ENCODE peak calls at places on chromosomes 13 and 19, in six cellular contexts. I, S, T, P, J and K are unnamed samples.

GRCh38 chr13:35549481-35549880 is 73.0 kb upstream of the MAB21L1 start:
- DNase-seq in S (peak; percentile 22), T (no peak), J (no peak), I (peak; percentile 43), P (peak; percentile 0), K (no peak)

GRCh38 chr13:30052127-30052526 is 201.7 kb upstream of the UBL3 start:
- DNase-seq in P (no peak), J (no peak), S (no peak), T (no peak), I (no peak), K (no peak)

GRCh38 chr13:43159007-43159406 is 135.6 kb downstream of the DNAJC15 start:
- DNase-seq in P (no peak), I (peak; percentile 71), J (no peak), S (no peak), T (no peak), K (no peak)

GRCh38 chr19:52967772-52968171 is 5.1 kb upstream of the ZNF816 start:
- DNase-seq in I (no peak), S (no peak), J (no peak), P (no peak), T (no peak), K (no peak)

GRCh38 chr13:75514080-75515040 is 23.3 kb downstream of the COMMD6 start:
- DNase-seq in J (no peak), S (no peak), I (peak; percentile 56), P (no peak), T (no peak), K (no peak)

GRCh38 chr13:30466358-30466714 is 600 bp upstream of the HMGB1 start:
- DNase-seq in I (peak; percentile 60), J (no peak), S (no peak), P (no peak), T (no peak), K (no peak)

GRCh38 chr19:30512748-30513389 is 140.7 kb downstream of the ZNF536 start:
- DNase-seq in J (no peak), I (no peak), P (no peak), T (no peak), S (no peak), K (no peak)

GRCh38 chr13:50910483-50910805 is 853 bp downstream of the RNASEH2B start:
- DNase-seq in I (peak; percentile 42), T (no peak), J (peak; percentile 72), P (peak; percentile 25), S (peak; percentile 41), K (no peak)

GRCh38 chr19:46374526-46375475 is 27.9 kb downstream of the PPP5C start:
- DNase-seq in J (peak; percentile 52), T (no peak), S (peak; percentile 14), I (no peak), P (no peak), K (no peak)

GRCh38 chr13:50588736-50589135 is 254.8 kb downstream of the DLEU7 start:
- DNase-seq in I (no peak), P (no peak), S (no peak), T (no peak), J (no peak), K (no peak)

GRCh38 chr19:45442927-45443461 is 19.3 kb upstream of the ERCC1 start:
- DNase-seq in J (peak; percentile 80), T (peak; percentile 61), S (peak; percentile 63), I (peak; percentile 59), P (no peak), K (peak; percentile 84)

GRCh38 chr19:7603919-7604318 is 8.3 kb downstream of the CAMSAP3 start:
- DNase-seq in T (no peak), P (no peak), J (no peak), S (no peak), I (no peak), K (no peak)

GRCh38 chr13:37175996-37176395 is 70.5 kb upstream of the CSNK1A1L start:
- DNase-seq in J (no peak), I (peak; percentile 92), S (no peak), T (no peak), P (no peak), K (no peak)

GRCh38 chr13:75196112-75196855 is 285.7 kb downstream of the TBC1D4 start:
- DNase-seq in I (peak; percentile 8), S (no peak), J (no peak), P (no peak), T (no peak), K (no peak)

GRCh38 chr19:17841810-17842662 is 5.7 kb downstream of the JAK3 start:
- DNase-seq in T (peak; percentile 75), S (peak; percentile 79), I (peak; percentile 63), J (peak; percentile 94), P (peak; percentile 91), K (peak; percentile 74)
- H3K4me3 ChIP-seq in T (no peak overlapping the region), S (no peak overlapping the region), I (peak overlapping the region; percentile 35), J (peak overlapping the region; percentile 33), P (peak overlapping the region; percentile 47), K (no peak overlapping the region)

GRCh38 chr19:18000981-18001836 is 6.8 kb upstream of the ARRDC2 start:
- DNase-seq in T (peak; percentile 85), S (peak; percentile 71), P (peak; percentile 82), J (peak; percentile 96), I (peak; percentile 73), K (peak; percentile 99)
- TF ChIP-seq POLR2A in T (peak; percentile 78), S (no peak), P (peak; percentile 51), J (peak; percentile 42), I (peak; percentile 64), K (peak; percentile 5)

GRCh38 chr13:26926371-26926770 is 165.8 kb upstream of the GPR12 start:
- DNase-seq in J (no peak), I (no peak), T (no peak), S (no peak), P (no peak), K (no peak)

GRCh38 chr13:26921918-26922317 is 161.3 kb upstream of the GPR12 start:
- DNase-seq in S (no peak), T (no peak), J (no peak), P (no peak), I (no peak), K (no peak)

GRCh38 chr13:26927511-26927910 is 166.9 kb upstream of the GPR12 start:
- DNase-seq in J (no peak), I (no peak), T (no peak), P (no peak), S (no peak), K (no peak)

GRCh38 chr13:26920614-26921355 is 160.2 kb upstream of the GPR12 start:
- DNase-seq in I (no peak), S (no peak), P (no peak), J (no peak), T (no peak), K (no peak)

GRCh38 chr13:26923824-26924605 is 163.4 kb upstream of the GPR12 start:
- DNase-seq in P (no peak), I (peak; percentile 34), J (no peak), S (peak; percentile 51), T (no peak), K (no peak)
- H3K27ac ChIP-seq in P (no peak overlapping the region), I (no peak overlapping the region), J (no peak overlapping the region), S (no peak overlapping the region), T (no peak overlapping the region), K (no peak overlapping the region)

DNA sequence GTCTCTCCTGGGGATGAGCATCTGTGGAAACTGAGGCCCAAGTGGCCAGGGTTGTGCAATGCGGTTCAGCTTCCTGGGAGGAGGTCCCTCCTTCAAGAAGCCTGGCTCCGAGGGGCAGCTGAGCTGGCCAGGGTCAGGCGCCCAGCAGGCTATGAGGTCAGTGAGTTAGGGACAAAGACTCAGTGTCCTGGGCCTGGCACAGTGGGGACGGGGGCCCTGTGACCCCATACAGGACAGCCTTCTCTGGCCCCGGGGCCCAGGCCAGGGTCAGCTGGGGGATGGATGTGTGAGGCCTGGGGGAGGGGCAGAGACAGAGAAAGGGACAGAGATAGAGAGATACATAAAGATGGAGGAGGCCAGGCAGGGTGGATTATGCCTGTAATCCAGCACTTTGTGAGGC is 3.0 kb upstream of the IL12RB1 start:
- DNase-seq in I (no peak), J (no peak), S (no peak), P (no peak), T (no peak), K (peak; percentile 86)
- H3K4me3 ChIP-seq in I (no peak overlapping the region), J (no peak overlapping the region), S (no peak overlapping the region), P (no peak overlapping the region), T (no peak overlapping the region), K (no peak overlapping the region)

GRCh38 chr19:49552749-49553148 is 24.9 kb downstream of the RCN3 start:
- DNase-seq in S (no peak), T (no peak), J (no peak), P (no peak), I (no peak), K (no peak)
- TF ChIP-seq POLR2A in S (no peak), T (no peak), J (no peak), P (no peak), I (no peak), K (no peak)

DNA sequence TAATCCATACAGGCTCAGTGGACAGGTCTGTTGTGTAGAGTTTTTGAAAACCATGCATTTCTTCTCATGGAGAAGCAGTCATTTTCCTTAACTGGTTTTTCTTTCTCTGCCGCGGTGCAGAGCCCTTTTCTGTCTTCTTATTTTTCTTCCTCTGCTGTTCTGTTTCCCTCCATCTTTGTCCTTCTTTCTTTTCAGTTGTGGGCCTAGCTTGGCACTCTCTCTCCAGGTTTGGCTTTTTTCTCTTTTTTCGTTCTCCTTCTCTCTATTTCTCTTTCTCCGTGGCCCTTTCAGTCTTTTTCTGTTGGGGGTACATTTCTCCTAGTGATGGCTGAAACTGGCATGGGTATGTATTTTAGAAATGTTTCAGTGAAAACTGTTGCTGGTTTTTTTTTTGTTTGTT is 24.1 kb downstream of the NFIX start:
- DNase-seq in P (no peak), S (no peak), J (no peak), I (no peak), T (no peak), K (no peak)
- H3K27ac ChIP-seq in P (no peak overlapping the region), S (no peak overlapping the region), J (peak overlapping the region; percentile 98), I (no peak overlapping the region), T (peak overlapping the region; percentile 99), K (peak overlapping the region; percentile 79)

GRCh38 chr13:40980466-40980865 is 38.6 kb downstream of the ELF1 start:
- DNase-seq in S (no peak), J (no peak), I (no peak), T (no peak), P (no peak), K (no peak)
- H3K4me3 ChIP-seq in S (no peak overlapping the region), J (peak overlapping the region; percentile 21), I (no peak overlapping the region), T (no peak overlapping the region), P (no peak overlapping the region), K (peak overlapping the region; percentile 42)

DNA sequence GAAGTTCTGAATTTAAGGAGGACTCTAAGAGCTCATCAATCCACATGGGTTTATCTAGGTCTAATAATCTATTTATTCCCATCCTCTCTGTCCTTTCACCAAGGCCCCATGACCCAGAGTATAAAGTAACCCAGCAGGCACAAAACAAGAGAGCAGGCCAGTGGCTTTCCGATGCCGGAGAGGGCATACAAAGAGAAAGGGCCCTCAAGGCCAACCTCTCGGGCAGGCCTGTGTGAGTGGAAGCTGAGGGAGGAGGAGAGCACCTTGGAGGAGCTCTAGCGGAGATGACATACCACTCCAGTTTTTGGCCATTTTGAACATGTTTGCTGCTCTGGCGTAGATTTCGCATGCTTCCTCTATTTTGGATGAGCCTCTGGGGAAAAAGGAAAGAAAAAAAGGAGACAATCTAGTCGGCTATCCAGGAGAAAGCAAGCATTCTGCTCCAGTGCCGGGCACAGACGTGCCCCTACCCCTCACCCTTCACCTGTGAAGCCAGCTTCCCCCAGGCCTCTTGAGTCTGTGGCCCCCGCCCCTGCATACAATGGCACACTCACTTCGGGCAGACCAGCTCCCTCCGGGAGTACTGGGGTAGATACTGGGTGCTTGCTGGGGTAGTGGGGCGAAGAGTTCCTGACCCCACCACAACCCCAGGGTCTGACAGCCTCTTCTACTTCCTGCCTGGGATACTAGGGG is 11.6 kb downstream of the NAPA start:
- DNase-seq in S (peak; percentile 63), P (no peak), I (no peak), J (no peak), T (no peak), K (no peak)
- TF ChIP-seq POLR2A in S (no peak), P (no peak), I (no peak), J (no peak), T (no peak), K (no peak)